ENCODE peak calls at places on chromosome 13, in ten cellular contexts. B is cardiac muscle cell; K is Right ventricle myocardium superior; I is stimulated activated CD4-positive, alpha-beta T cell treated with anti-CD3 and anti-CD28 coated beads, TNF-alpha, amount 100 ng/mL, for 1 hour; N is astrocyte of the hippocampus; W is DMS153; L is LoVo; O is CD4-positive, alpha-beta memory T cell; X is epithelial cell of esophagus; G is activated CD8-positive, alpha-beta memory T cell treated with anti-CD3 and anti-CD28 coated beads for 24 hours. T is an unnamed sample.
A peak's percentile ranks its signal among the peaks of the same experiment; 100 is the strongest.

GRCh38 chr13:108962652-108963051 is 333.2 kb downstream of the MYO16 start:
- DNase-seq in G (no peak), B (peak; percentile 40), I (no peak), X (no peak), K (no peak), L (peak; percentile 20), N (no peak), W (peak; percentile 29), O (no peak), T (no peak)

GRCh38 chr13:113034451-113035208 is 65.6 kb downstream of the MCF2L start:
- DNase-seq in G (no peak), N (peak; percentile 72), K (no peak), L (no peak), I (no peak), W (no peak), O (no peak), B (peak; percentile 69), X (peak; percentile 17), T (no peak)

GRCh38 chr13:93625536-93625935 is 398.9 kb downstream of the GPC6 start:
- DNase-seq in K (no peak), B (peak; percentile 27), O (no peak), X (no peak), I (no peak), L (no peak), N (peak; percentile 26), W (no peak), G (no peak), T (no peak)

GRCh38 chr13:40145139-40145538 is 489.7 kb downstream of the COG6 start:
- DNase-seq in B (no peak), I (no peak), O (no peak), L (no peak), X (no peak), W (no peak), N (no peak), K (no peak), G (no peak), T (no peak)

GRCh38 chr13:112333756-112334543 is 42.2 kb upstream of the SPACA7 start:
- DNase-seq in O (no peak), W (no peak), X (no peak), K (no peak), N (peak; percentile 48), L (peak; percentile 56), B (no peak), I (no peak), G (no peak), T (no peak)

GRCh38 chr13:24292476-24292875 is 16.9 kb upstream of the C1QTNF9 start:
- DNase-seq in L (no peak), W (no peak), X (no peak), O (no peak), I (no peak), N (peak; percentile 44), B (no peak), G (no peak), K (no peak), T (no peak)

GRCh38 chr13:38902551-38902950 is 88.1 kb downstream of the STOML3 start:
- DNase-seq in G (no peak), O (no peak), W (peak; percentile 48), I (no peak), L (no peak), X (peak; percentile 73), B (no peak), N (no peak), K (no peak), T (no peak)

GRCh38 chr13:51152713-51153112 is 41.6 kb upstream of the C13orf42 start:
- DNase-seq in N (no peak), K (no peak), L (no peak), G (no peak), X (no peak), O (no peak), W (no peak), B (no peak), I (no peak), T (no peak)

GRCh38 chr13:100230813-100231575 is 142.1 kb downstream of the PCCA start:
- DNase-seq in G (no peak), W (no peak), B (no peak), I (no peak), X (peak; percentile 18), N (no peak), L (no peak), K (no peak), O (no peak), T (no peak)

GRCh38 chr13:60226507-60226906 is 62.8 kb upstream of the DIAPH3 start:
- DNase-seq in W (peak; percentile 4), K (no peak), I (no peak), O (no peak), G (no peak), N (peak; percentile 19), L (peak; percentile 3), X (peak; percentile 56), B (peak; percentile 53), T (no peak)

GRCh38 chr13:110875243-110875642 is 39.6 kb downstream of the ANKRD10 start:
- DNase-seq in O (no peak), G (no peak), B (no peak), I (no peak), X (no peak), K (no peak), W (no peak), N (no peak), L (no peak), T (no peak)

GRCh38 chr13:42820450-42820849 is 39.1 kb downstream of the FAM216B start:
- DNase-seq in I (no peak), B (peak; percentile 57), O (no peak), X (no peak), G (no peak), L (no peak), W (no peak), K (no peak), N (no peak), T (no peak)

T was measured in stimulated activated CD8-positive, alpha-beta memory T cell treated with anti-CD3 and anti-CD28 coated beads, Interleukin-7, amount 100 ng/mL, for 1 hour.